ENCODE peak calls at places on chromosome 4, in six cellular contexts. M is HCT116, O is K562, X is HepG2, F is GM12878, H is H1. P is an unnamed sample.
A peak's percentile ranks its signal among the peaks of the same experiment; 100 is the strongest.

GRCh38 chr4:30903493-30903892 is 183.3 kb downstream of the PCDH7 start:
- DNase-seq in M (no peak), O (no peak), X (no peak), F (no peak), H (no peak), P (no peak)

GRCh38 chr4:98516042-98516440 is 142.4 kb downstream of the TSPAN5 start:
- DNase-seq in M (peak; percentile 31), O (peak; percentile 41), X (peak; percentile 35), F (no peak), H (no peak), P (no peak)

GRCh38 chr4:140756292-140757219 is at the start of gene TBC1D9:
- DNase-seq in M (peak; percentile 86), O (no peak), X (peak; percentile 68), F (peak; percentile 25), H (peak; percentile 91), P (peak; percentile 90)

GRCh38 chr4:158996669-158997074 is 106.2 kb upstream of the RAPGEF2 start:
- DNase-seq in M (peak; percentile 93), O (no peak), X (no peak), F (no peak), H (no peak), P (no peak)

GRCh38 chr4:1166509-1167243 is 5.7 kb downstream of the SPON2 start:
- DNase-seq in M (no peak), O (no peak), X (no peak), F (no peak), H (no peak), P (no peak)

GRCh38 chr4:126207892-126208291 is 893.1 kb downstream of the FAT4 start:
- DNase-seq in M (no peak), O (no peak), X (no peak), F (no peak), H (no peak), P (no peak)

GRCh38 chr4:13944095-13944501 is 316.6 kb upstream of the BOD1L1 start:
- DNase-seq in M (no peak), O (no peak), X (no peak), F (no peak), H (no peak), P (no peak)

GRCh38 chr4:1011022-1011694 is at the start of gene FGFRL1:
- DNase-seq in M (peak; percentile 73), O (peak; percentile 88), X (peak; percentile 70), F (no peak), H (no peak), P (peak; percentile 58)

GRCh38 chr4:70471897-70472296 is at the start of gene MUC7:
- DNase-seq in M (no peak), O (no peak), X (no peak), F (no peak), H (no peak), P (no peak)

GRCh38 chr4:26589699-26590098 is 5.8 kb downstream of the TBC1D19 start:
- DNase-seq in M (no peak), O (no peak), X (no peak), F (no peak), H (no peak), P (no peak)

GRCh38 chr4:156596026-156596425 is 375.6 kb downstream of the PDGFC start:
- DNase-seq in M (no peak), O (no peak), X (no peak), F (no peak), H (no peak), P (no peak)

GRCh38 chr4:119284876-119285611 is 36.9 kb downstream of the FABP2 start:
- DNase-seq in M (no peak), O (no peak), X (no peak), F (no peak), H (no peak), P (no peak)

GRCh38 chr4:13126976-13127910 is 356.9 kb downstream of the RAB28 start:
- DNase-seq in M (no peak), O (no peak), X (no peak), F (no peak), H (no peak), P (no peak)

GRCh38 chr4:123418486-123418931 is 21.9 kb downstream of the SPRY1 start:
- DNase-seq in M (no peak), O (no peak), X (peak; percentile 97), F (no peak), H (peak; percentile 73), P (peak; percentile 76)

DNA sequence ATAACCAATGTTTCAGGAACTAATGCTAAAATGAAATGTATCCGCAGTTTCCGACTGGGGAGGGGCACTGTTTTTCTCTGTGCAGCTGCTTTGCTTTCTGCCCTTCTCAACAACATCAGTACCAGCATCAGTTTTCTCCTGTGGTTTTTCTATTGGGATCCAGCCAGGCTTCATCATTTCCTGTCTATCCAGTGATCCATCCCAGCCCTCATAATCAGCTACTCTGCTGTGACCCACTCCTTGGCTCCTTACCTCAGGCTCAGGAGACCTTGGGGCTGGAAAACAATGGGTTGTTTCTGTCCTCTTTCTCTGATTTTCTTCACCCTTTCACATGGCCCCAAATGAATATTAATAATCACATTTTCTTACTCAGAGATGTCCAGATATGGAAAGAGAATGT is 222.2 kb upstream of the DKK2 start:
- DNase-seq in M (no peak), O (no peak), X (no peak), F (no peak), H (no peak), P (no peak)
- TF ChIP-seq ZNF274 in M (no peak), O (no peak), X (no peak), F (no peak), H (no peak), P (no peak)

GRCh38 chr4:148315049-148315448 is 127.2 kb downstream of the NR3C2 start:
- DNase-seq in M (no peak), O (no peak), X (no peak), F (no peak), H (no peak), P (no peak)
- TF ChIP-seq ZNF274 in M (no peak), O (no peak), X (no peak), F (no peak), H (no peak), P (no peak)

GRCh38 chr4:94516067-94516466 is 64.3 kb downstream of the PDLIM5 start:
- DNase-seq in M (no peak), O (no peak), X (peak; percentile 76), F (no peak), H (no peak), P (no peak)
- TF ChIP-seq ZNF274 in M (no peak), O (no peak), X (no peak), F (no peak), H (no peak), P (no peak)

GRCh38 chr4:165583341-165583740 is 204.5 kb downstream of the CPE start:
- DNase-seq in M (no peak), O (no peak), X (no peak), F (no peak), H (no peak), P (no peak)
- TF ChIP-seq ZNF274 in M (no peak), O (no peak), X (no peak), F (no peak), H (no peak), P (no peak)

DNA sequence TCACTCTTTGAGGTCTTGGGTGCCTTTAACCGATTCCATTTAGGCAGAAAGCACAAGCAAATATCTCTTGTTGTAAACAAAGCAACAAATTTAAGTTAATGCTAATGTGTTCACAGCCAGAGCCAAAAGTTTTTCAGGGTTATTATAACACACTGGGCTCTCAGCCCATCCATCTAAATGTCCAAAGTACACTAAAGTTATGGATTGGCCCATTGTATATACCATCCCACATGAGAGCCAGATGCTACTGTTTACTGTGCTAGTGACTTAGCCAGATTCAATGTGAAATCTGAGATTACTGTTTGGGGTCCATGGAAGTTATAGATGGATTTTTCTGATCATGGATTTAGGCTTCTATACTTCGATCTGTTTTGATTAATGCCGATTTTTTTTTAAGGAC is 186.7 kb downstream of the LARP7 start:
- DNase-seq in M (no peak), O (no peak), X (no peak), F (no peak), H (no peak), P (no peak)
- TF ChIP-seq ZNF274 in M (no peak), O (no peak), X (no peak), F (no peak), H (no peak), P (no peak)

P was measured in NT2/D1.